ENCODE peak calls at places on chromosomes 7 and 10, in ten cellular contexts. W is HCT116; L is naive thymus-derived CD4-positive, alpha-beta T cell; G is osteocyte; R is EH; Y is PC-3; Z is OCI-LY7; A is stimulated activated CD4-positive, alpha-beta T cell treated with anti-CD3 and anti-CD28 coated beads, Interleukin-4, amount 100 ng/mL, for 1 hour; H is LHCN-M2; C is hippocampal formation. V is an unnamed sample.

GRCh38 chr7:7562736-7563135 is 3.9 kb upstream of the MIOS start:
- DNase-seq in Y (no peak), H (peak; percentile 94), G (no peak), C (no peak), W (no peak), R (peak; percentile 65), A (no peak), Z (no peak), L (no peak), V (no peak)

GRCh38 chr10:130231211-130231850 is 95.1 kb downstream of the GLRX3 start:
- DNase-seq in C (no peak), Z (no peak), R (no peak), L (no peak), H (no peak), W (no peak), Y (no peak), A (no peak), G (peak; percentile 82), V (no peak)

GRCh38 chr10:68184546-68184945 is 47.4 kb downstream of the ATOH7 start:
- DNase-seq in L (no peak), Z (no peak), C (no peak), Y (no peak), W (no peak), H (peak; percentile 68), G (no peak), A (no peak), R (peak; percentile 10), V (no peak)

GRCh38 chr10:5449823-5450222 is 37.5 kb downstream of the NET1 start:
- DNase-seq in L (no peak), Y (peak; percentile 45), W (no peak), R (peak; percentile 88), G (no peak), H (peak; percentile 93), A (no peak), Z (no peak), C (no peak), V (no peak)

GRCh38 chr10:30433779-30434272 is at the start of gene MAP3K8:
- DNase-seq in Y (peak; percentile 79), L (peak; percentile 57), R (peak; percentile 95), G (peak; percentile 94), C (peak; percentile 75), A (peak; percentile 86), W (peak; percentile 71), Z (peak; percentile 85), H (peak; percentile 62), V (no peak)

GRCh38 chr7:22876986-22877729 is 54.5 kb upstream of the TOMM7 start:
- DNase-seq in Z (no peak), A (no peak), C (no peak), W (no peak), R (no peak), H (peak; percentile 69), G (no peak), L (no peak), Y (no peak), V (no peak)

GRCh38 chr10:87675396-87676376 is 16.0 kb downstream of the PAPSS2 start:
- DNase-seq in C (no peak), G (no peak), A (no peak), W (no peak), Y (peak; percentile 82), Z (no peak), R (peak; percentile 98), H (peak; percentile 54), L (no peak), V (no peak)

GRCh38 chr7:76338298-76339084 is 20.3 kb downstream of the YWHAG start:
- DNase-seq in G (no peak), Z (no peak), H (no peak), A (no peak), W (no peak), L (no peak), R (peak; percentile 57), C (no peak), Y (peak; percentile 56), V (no peak)

GRCh38 chr7:82131224-82131623 is 312.4 kb downstream of the CACNA2D1 start:
- DNase-seq in Z (no peak), H (no peak), C (no peak), Y (peak; percentile 42), W (no peak), A (no peak), R (peak; percentile 3), G (no peak), L (no peak), V (no peak)

GRCh38 chr10:97116534-97117162 is 69.1 kb downstream of the SLIT1 start:
- DNase-seq in C (no peak), A (no peak), Z (no peak), G (no peak), L (no peak), R (no peak), Y (no peak), H (no peak), W (no peak), V (peak; percentile 21)

GRCh38 chr7:49295136-49295535 is 370.8 kb downstream of the CDC14C start:
- DNase-seq in L (no peak), Y (peak; percentile 76), Z (no peak), G (no peak), A (no peak), H (no peak), C (no peak), W (no peak), R (no peak), V (no peak)

GRCh38 chr7:127666602-127667001 is 14.6 kb downstream of the SND1 start:
- DNase-seq in Z (no peak), C (no peak), Y (peak; percentile 41), A (no peak), W (no peak), R (peak; percentile 20), G (no peak), L (no peak), H (peak; percentile 33), V (no peak)

GRCh38 chr7:41459623-41460256 is 243.2 kb downstream of the INHBA start:
- DNase-seq in R (peak; percentile 36), C (no peak), Z (no peak), G (no peak), A (no peak), H (no peak), L (no peak), Y (no peak), W (no peak), V (no peak)

GRCh38 chr10:73653701-73654100 is 2.1 kb downstream of the SYNPO2L start:
- DNase-seq in L (no peak), Y (peak; percentile 89), C (no peak), H (peak; percentile 49), W (no peak), G (no peak), Z (peak; percentile 34), A (no peak), R (peak; percentile 41), V (no peak)

GRCh38 chr10:100067466-100067865 is 14.2 kb downstream of the CPN1 start:
- DNase-seq in C (no peak), R (no peak), Z (no peak), A (no peak), G (no peak), W (no peak), H (no peak), Y (no peak), L (no peak), V (no peak)

GRCh38 chr7:133110312-133110711 is 28.4 kb upstream of the CHCHD3 start:
- DNase-seq in A (no peak), L (no peak), H (no peak), C (no peak), R (no peak), Y (no peak), W (no peak), G (no peak), Z (no peak), V (no peak)

GRCh38 chr7:27873981-27874957 is 134.3 kb downstream of the TAX1BP1 start:
- DNase-seq in C (peak; percentile 53), Z (no peak), W (no peak), G (peak; percentile 90), H (peak; percentile 92), L (no peak), R (peak; percentile 58), Y (peak; percentile 21), A (no peak), V (no peak)

GRCh38 chr7:124171068-124171467 is 138.2 kb upstream of the TMEM229A start:
- DNase-seq in H (peak; percentile 1), Z (no peak), G (no peak), W (peak; percentile 15), R (peak; percentile 16), C (peak; percentile 55), L (no peak), Y (peak; percentile 66), A (no peak), V (no peak)

GRCh38 chr7:83921798-83922607 is 272.6 kb downstream of the SEMA3A start:
- DNase-seq in H (peak; percentile 47), A (no peak), R (peak; percentile 27), L (no peak), G (no peak), Y (no peak), W (no peak), C (no peak), Z (no peak), V (peak; percentile 7)

GRCh38 chr10:59709472-59710125 is at the start of gene SLC16A9:
- DNase-seq in L (peak; percentile 1), H (peak; percentile 63), A (peak; percentile 46), C (peak; percentile 45), Z (no peak), R (peak; percentile 27), Y (peak; percentile 83), G (peak; percentile 89), W (peak; percentile 27), V (no peak)

GRCh38 chr7:96052860-96053452 is 268.9 kb downstream of the SLC25A13 start:
- DNase-seq in H (no peak), C (no peak), G (no peak), R (no peak), A (no peak), W (no peak), Z (no peak), Y (no peak), L (no peak), V (no peak)

GRCh38 chr7:8133188-8133848 is 128.6 kb downstream of the ICA1 start:
- DNase-seq in Z (no peak), G (no peak), L (no peak), C (no peak), R (no peak), H (no peak), W (no peak), Y (no peak), A (no peak), V (no peak)

GRCh38 chr7:48454750-48455192 is 283.5 kb downstream of the ABCA13 start:
- DNase-seq in R (no peak), Z (no peak), Y (no peak), A (no peak), W (no peak), L (no peak), C (no peak), G (no peak), H (no peak), V (no peak)

GRCh38 chr10:70744617-70745138 is 40.5 kb downstream of the TBATA start:
- DNase-seq in G (no peak), L (no peak), A (no peak), R (no peak), W (no peak), C (no peak), H (no peak), Y (no peak), Z (no peak), V (no peak)

GRCh38 chr10:114816308-114816707 is 5.3 kb upstream of the FHIP2A start:
- DNase-seq in C (no peak), A (no peak), G (no peak), Z (no peak), R (no peak), L (no peak), W (no peak), H (no peak), Y (no peak), V (no peak)

GRCh38 chr10:76336213-76336963 is 905.0 kb downstream of the LRMDA start:
- DNase-seq in R (peak; percentile 77), A (no peak), W (no peak), L (no peak), H (no peak), G (no peak), C (no peak), Z (no peak), Y (no peak), V (no peak)

GRCh38 chr7:33050425-33051318 is 11.9 kb downstream of the NT5C3A start:
- DNase-seq in Z (peak; percentile 60), A (no peak), C (no peak), G (no peak), Y (peak; percentile 66), H (peak; percentile 52), W (peak; percentile 13), R (peak; percentile 66), L (peak; percentile 59), V (no peak)

V was measured in NCI-H524 treated with DMSO at 0.1 percent for 48 hours.